ENCODE peak calls at places on chromosomes 11 and 22, in nine cellular contexts. S is endodermal cell, F is iPS DF 19.7, N is NAMALWA, X is AG09309, G is IMR-90, B is keratinocyte, J is HT-29, H is AG08395. Y is an unnamed sample.

GRCh38 chr11:128399722-128400121 is 187.6 kb downstream of the ETS1 start:
- DNase-seq in S (no peak), F (no peak), N (no peak), X (no peak), G (no peak), B (no peak), J (no peak), H (no peak), Y (no peak)

GRCh38 chr11:34426766-34427170 is 12.0 kb upstream of the CAT start:
- DNase-seq in S (no peak), F (no peak), N (no peak), X (peak), G (peak), B (no peak), J (no peak), H (peak), Y (peak)

GRCh38 chr11:28542556-28542955 is 434.4 kb downstream of the METTL15 start:
- DNase-seq in S (no peak), F (no peak), N (no peak), X (no peak), G (peak), B (no peak), J (no peak), H (no peak), Y (no peak)

GRCh38 chr11:31262761-31263160 is 106.8 kb downstream of the DCDC1 start:
- DNase-seq in S (no peak), F (no peak), N (no peak), X (no peak), G (peak), B (no peak), J (no peak), H (no peak), Y (peak)

GRCh38 chr11:47661245-47661644 is 18.9 kb upstream of the MTCH2 start:
- DNase-seq in S (no peak), F (no peak), N (no peak), X (no peak), G (no peak), B (no peak), J (no peak), H (no peak), Y (no peak)

GRCh38 chr11:122748968-122749687 is 89.2 kb upstream of the CRTAM start:
- DNase-seq in S (no peak), F (no peak), N (peak), X (peak), G (peak), B (peak), J (no peak), H (peak), Y (peak)

GRCh38 chr11:123188508-123189165 is 6.4 kb downstream of the CLMP start:
- DNase-seq in S (no peak), F (no peak), N (no peak), X (no peak), G (peak), B (no peak), J (no peak), H (peak), Y (peak)

GRCh38 chr22:31039393-31039792 is 41.7 kb upstream of the SMTN start:
- DNase-seq in S (no peak), F (no peak), N (no peak), X (peak), G (peak), B (no peak), J (no peak), H (peak), Y (peak)

GRCh38 chr22:44750481-44750880 is 1.9 kb upstream of the ARHGAP8 start:
- DNase-seq in S (no peak), F (no peak), N (no peak), X (no peak), G (no peak), B (no peak), J (no peak), H (no peak), Y (no peak)

GRCh38 chr11:112525270-112525669 is 264.6 kb upstream of the PLET1 start:
- DNase-seq in S (peak), F (no peak), N (no peak), X (no peak), G (no peak), B (no peak), J (no peak), H (peak), Y (peak)